ENCODE peak calls at places on chromosomes 12 and 14, in four cellular contexts. One of them, this sample, is unnamed.
A peak's percentile ranks its signal among the peaks of the same experiment; 100 is the strongest.

GRCh38 chr12:129772463-129773169 is 131.2 kb downstream of the TMEM132D start:
- DNase-seq in activated naive CD4-positive, alpha-beta T cell: no peak
- DNase-seq in NCI-H1436: no peak
- DNase-seq in GM12891: no peak
- DNase-seq in this sample: no peak

GRCh38 chr12:130846386-130846785 is 7.3 kb upstream of the STX2 start:
- DNase-seq in NCI-H1436: no peak
- DNase-seq in GM12891: no peak
- DNase-seq in activated naive CD4-positive, alpha-beta T cell: no peak
- DNase-seq in this sample: no peak

GRCh38 chr14:102527255-102528232 is 18.0 kb upstream of the ANKRD9 start:
- DNase-seq in GM12891: no peak
- DNase-seq in activated naive CD4-positive, alpha-beta T cell: no peak
- DNase-seq in NCI-H1436: no peak
- DNase-seq in this sample: no peak

GRCh38 chr12:62931481-62931880 is 3.5 kb downstream of the PPM1H start:
- DNase-seq in activated naive CD4-positive, alpha-beta T cell: no peak
- DNase-seq in NCI-H1436: no peak
- DNase-seq in GM12891: no peak
- DNase-seq in this sample: no peak

GRCh38 chr14:55052259-55052930 is 948 bp downstream of the MAPK1IP1L start:
- DNase-seq in GM12891: no peak
- DNase-seq in activated naive CD4-positive, alpha-beta T cell: no peak
- DNase-seq in NCI-H1436: no peak
- DNase-seq in this sample: peak; percentile 48

GRCh38 chr12:10368206-10369171 is 21.4 kb downstream of the KLRK1 start:
- DNase-seq in NCI-H1436: no peak
- DNase-seq in activated naive CD4-positive, alpha-beta T cell: no peak
- DNase-seq in GM12891: no peak
- DNase-seq in this sample: no peak

GRCh38 chr14:96852823-96853422 is 55.7 kb downstream of the VRK1 start:
- DNase-seq in activated naive CD4-positive, alpha-beta T cell: no peak
- DNase-seq in NCI-H1436: no peak
- DNase-seq in GM12891: no peak
- DNase-seq in this sample: peak; percentile 5

GRCh38 chr14:81311128-81311527 is 89.0 kb downstream of the STON2 start:
- DNase-seq in GM12891: no peak
- DNase-seq in NCI-H1436: no peak
- DNase-seq in activated naive CD4-positive, alpha-beta T cell: no peak
- DNase-seq in this sample: no peak

GRCh38 chr12:120890963-120891362 is 13.2 kb downstream of the SPPL3 start:
- DNase-seq in activated naive CD4-positive, alpha-beta T cell: no peak
- DNase-seq in NCI-H1436: no peak
- DNase-seq in GM12891: no peak
- DNase-seq in this sample: no peak

GRCh38 chr12:32586390-32586789 is 92.7 kb upstream of the DNM1L start:
- DNase-seq in GM12891: no peak
- DNase-seq in activated naive CD4-positive, alpha-beta T cell: no peak
- DNase-seq in NCI-H1436: no peak
- DNase-seq in this sample: no peak

GRCh38 chr12:108858399-108859074 is 1.2 kb upstream of the SSH1 start:
- DNase-seq in GM12891: no peak
- DNase-seq in NCI-H1436: no peak
- DNase-seq in activated naive CD4-positive, alpha-beta T cell: no peak
- DNase-seq in this sample: no peak

This sample was measured in GM13977.